ENCODE peak calls at places on chromosomes 7 and 10, in five cellular contexts. A is activated T-cell treated with anti-CD3 and anti-CD28 coated beads, Interleukin-2, amount 50 U/mL, for 72 hours; I is T-helper 1 cell; Z is Calu3; B is choroid plexus epithelial cell. H is an unnamed sample.

GRCh38 chr7:151010307-151011096 is 13.8 kb downstream of the ATG9B start:
- DNase-seq in A (peak), I (peak), Z (no peak), B (peak), H (peak)

GRCh38 chr10:77501846-77502251 is 135.8 kb downstream of the KCNMA1 start:
- DNase-seq in A (peak), I (no peak), Z (no peak), B (no peak), H (no peak)

GRCh38 chr7:17599733-17600685 is 301.6 kb downstream of the AHR start:
- DNase-seq in A (no peak), I (no peak), Z (peak), B (peak), H (no peak)

GRCh38 chr7:32929430-32930161 is 27.6 kb upstream of the FKBP9 start:
- DNase-seq in A (no peak), I (no peak), Z (no peak), B (no peak), H (no peak)

GRCh38 chr10:132368881-132369635 is 27.9 kb upstream of the PWWP2B start:
- DNase-seq in A (no peak), I (no peak), Z (no peak), B (no peak), H (no peak)

GRCh38 chr7:82413237-82413636 is 30.3 kb downstream of the CACNA2D1 start:
- DNase-seq in A (no peak), I (no peak), Z (no peak), B (peak), H (no peak)

GRCh38 chr7:97064972-97065587 is 40.4 kb upstream of the DLX5 start:
- DNase-seq in A (peak), I (peak), Z (peak), B (peak), H (no peak)

GRCh38 chr7:75854233-75854632 is 24.6 kb upstream of the RHBDD2 start:
- DNase-seq in A (no peak), I (no peak), Z (no peak), B (peak), H (no peak)

GRCh38 chr10:120940299-120940900 is 89.2 kb downstream of the WDR11 start:
- DNase-seq in A (no peak), I (no peak), Z (no peak), B (no peak), H (no peak)

GRCh38 chr7:104933433-104934074 is 80.5 kb upstream of the KMT2E start:
- DNase-seq in A (no peak), I (no peak), Z (no peak), B (no peak), H (no peak)

GRCh38 chr7:87934699-87935372 is 785 bp downstream of the ADAM22 start:
- DNase-seq in A (peak), I (peak), Z (no peak), B (peak), H (no peak)

GRCh38 chr7:134613623-134614347 is 32.9 kb upstream of the BPGM start:
- DNase-seq in A (peak), I (peak), Z (peak), B (peak), H (no peak)

GRCh38 chr7:131899271-131900030 is 343.0 kb upstream of the PODXL start:
- DNase-seq in A (no peak), I (no peak), Z (no peak), B (no peak), H (no peak)

GRCh38 chr7:90384433-90384832 is 18.8 kb upstream of the CLDN12 start:
- DNase-seq in A (no peak), I (no peak), Z (no peak), B (no peak), H (no peak)

GRCh38 chr7:139936760-139937310 is 107.8 kb downstream of the TBXAS1 start:
- DNase-seq in A (no peak), I (no peak), Z (no peak), B (peak), H (no peak)

GRCh38 chr7:86733783-86734182 is 90.1 kb downstream of the GRM3 start:
- DNase-seq in A (no peak), I (no peak), Z (no peak), B (peak), H (no peak)

GRCh38 chr7:43721193-43721806 is 8.0 kb downstream of the COA1 start:
- DNase-seq in A (peak), I (peak), Z (peak), B (peak), H (no peak)

GRCh38 chr10:92907280-92907679 is 59.0 kb downstream of the EXOC6 start:
- DNase-seq in A (no peak), I (no peak), Z (no peak), B (no peak), H (no peak)

GRCh38 chr10:20118119-20118518 is 301.9 kb downstream of the PLXDC2 start:
- DNase-seq in A (no peak), I (no peak), Z (no peak), B (no peak), H (no peak)

GRCh38 chr10:79418886-79419595 is 26.4 kb downstream of the ZCCHC24 start:
- DNase-seq in A (no peak), I (no peak), Z (no peak), B (no peak), H (no peak)

H was measured in activated CD4-positive, alpha-beta T cell treated with anti-CD3 and anti-CD28 coated beads, Interleukin-2, amount 50 U/mL, for 1 hour.